ENCODE peak calls at places on chromosomes 6 and 20, in nine cellular contexts. L, P, M, G, B, K, Q, E and V are unnamed samples.

GRCh38 chr6:21666788-21667681 is 73.5 kb downstream of the SOX4 start:
- DNase-seq in L (no peak), G (no peak), B (peak; percentile 15), K (no peak), M (peak; percentile 8), E (no peak), Q (no peak), P (no peak), V (no peak)

GRCh38 chr6:40227735-40228134 is 293.5 kb upstream of the MOCS1 start:
- DNase-seq in M (no peak), K (no peak), E (no peak), G (no peak), L (no peak), P (no peak), B (no peak), Q (no peak), V (no peak)

GRCh38 chr6:142758257-142759025 is 186.5 kb downstream of the HIVEP2 start:
- DNase-seq in M (no peak), Q (no peak), K (no peak), B (no peak), E (no peak), P (no peak), L (no peak), G (no peak), V (no peak)

GRCh38 chr6:107108201-107108890 is 7.0 kb downstream of the BEND3 start:
- DNase-seq in Q (no peak), L (no peak), K (no peak), P (no peak), G (no peak), B (no peak), E (no peak), M (no peak), V (no peak)

GRCh38 chr6:132190097-132190814 is 211.0 kb downstream of the MOXD1 start:
- DNase-seq in G (peak; percentile 93), P (peak; percentile 75), B (no peak), Q (no peak), M (no peak), E (peak; percentile 48), L (no peak), K (no peak), V (no peak)

GRCh38 chr20:48879609-48880008 is 41.9 kb upstream of the ARFGEF2 start:
- DNase-seq in Q (peak; percentile 55), M (no peak), L (no peak), P (peak; percentile 33), B (no peak), K (no peak), G (no peak), E (peak; percentile 53), V (no peak)

GRCh38 chr6:163260911-163261310 is 153.6 kb upstream of the QKI start:
- DNase-seq in E (no peak), B (no peak), G (no peak), L (no peak), Q (no peak), K (no peak), P (no peak), M (no peak), V (no peak)

GRCh38 chr20:16205505-16205904 is 367.7 kb downstream of the KIF16B start:
- DNase-seq in M (no peak), L (no peak), Q (no peak), K (no peak), B (no peak), E (no peak), P (no peak), G (no peak), V (no peak)

GRCh38 chr20:36744764-36745191 is 1.1 kb downstream of the NDRG3 start:
- DNase-seq in L (peak; percentile 23), K (no peak), P (peak; percentile 58), G (peak; percentile 68), M (no peak), B (no peak), Q (peak; percentile 75), E (peak; percentile 23), V (no peak)

GRCh38 chr6:112773217-112773616 is 426.1 kb downstream of the RFPL4B start:
- DNase-seq in G (no peak), P (peak; percentile 38), M (no peak), B (no peak), Q (no peak), L (no peak), E (peak; percentile 48), K (no peak), V (no peak)

GRCh38 chr6:33727932-33728331 is 16.4 kb upstream of the UQCC2 start:
- DNase-seq in B (no peak), K (no peak), E (no peak), P (no peak), L (no peak), M (no peak), Q (peak; percentile 76), G (no peak), V (no peak)

GRCh38 chr6:77040566-77041195 is 422.6 kb downstream of the HTR1B start:
- DNase-seq in B (no peak), P (peak; percentile 27), K (no peak), M (no peak), L (no peak), G (peak; percentile 60), Q (no peak), E (peak; percentile 62), V (no peak)

GRCh38 chr20:15236812-15237211 is 899.4 kb upstream of the FLRT3 start:
- DNase-seq in E (peak; percentile 42), M (peak; percentile 15), K (no peak), P (peak; percentile 20), Q (no peak), L (peak; percentile 31), G (peak; percentile 7), B (peak; percentile 20), V (no peak)

GRCh38 chr6:132814716-132815570 is 574 bp downstream of the RPS12 start:
- DNase-seq in B (no peak), P (peak; percentile 15), K (no peak), Q (no peak), E (no peak), L (no peak), G (no peak), M (no peak), V (no peak)

GRCh38 chr6:34146801-34147592 is 1.1 kb upstream of the GRM4 start:
- DNase-seq in M (no peak), P (peak; percentile 46), B (no peak), E (no peak), G (peak; percentile 24), K (no peak), L (no peak), Q (peak; percentile 6), V (no peak)

GRCh38 chr6:89313006-89313405 is 2.1 kb downstream of the GABRR2 start:
- DNase-seq in K (no peak), Q (no peak), P (peak; percentile 93), E (peak; percentile 92), G (peak; percentile 96), M (no peak), B (no peak), L (peak; percentile 54), V (no peak)

GRCh38 chr20:7392551-7392950 is 547.7 kb downstream of the HAO1 start:
- DNase-seq in G (peak; percentile 34), P (no peak), K (no peak), B (no peak), L (no peak), M (no peak), Q (no peak), E (peak; percentile 19), V (no peak)

GRCh38 chr6:10521104-10521808 is at the start of gene GCNT2:
- DNase-seq in Q (no peak), P (peak; percentile 63), B (peak; percentile 38), E (no peak), G (peak; percentile 54), L (no peak), K (no peak), M (no peak), V (no peak)

GRCh38 chr6:25670208-25670607 is 18.2 kb downstream of the SCGN start:
- DNase-seq in G (no peak), B (no peak), L (no peak), E (no peak), M (no peak), K (no peak), Q (no peak), P (no peak), V (no peak)

GRCh38 chr6:156167289-156168076 is 609.7 kb upstream of the ARID1B start:
- DNase-seq in M (peak; percentile 4), Q (peak; percentile 51), K (no peak), B (no peak), G (peak; percentile 34), E (no peak), L (no peak), P (peak; percentile 36), V (no peak)

GRCh38 chr6:63783096-63783495 is 147.5 kb downstream of the PHF3 start:
- DNase-seq in L (no peak), M (no peak), B (no peak), K (no peak), G (no peak), P (no peak), E (no peak), Q (no peak), V (no peak)

GRCh38 chr6:146595981-146596731 is 2.6 kb upstream of the ADGB start:
- DNase-seq in P (no peak), Q (no peak), K (no peak), G (no peak), L (no peak), E (no peak), B (no peak), M (no peak), V (no peak)

GRCh38 chr20:2658414-2659354 is 5.3 kb downstream of the IDH3B start:
- DNase-seq in B (no peak), M (no peak), Q (no peak), L (no peak), P (peak; percentile 45), G (peak; percentile 18), E (no peak), K (peak; percentile 33), V (no peak)

GRCh38 chr6:30963641-30964040 is 19.9 kb upstream of the MUC21 start:
- DNase-seq in L (no peak), Q (no peak), P (no peak), K (no peak), G (peak; percentile 43), B (no peak), E (no peak), M (no peak), V (no peak)

GRCh38 chr20:57654363-57654997 is 34.3 kb upstream of the ZBP1 start:
- DNase-seq in K (peak; percentile 60), Q (peak; percentile 55), G (peak; percentile 67), E (peak; percentile 38), L (peak; percentile 40), B (no peak), P (peak; percentile 36), M (peak; percentile 62), V (no peak)

GRCh38 chr6:121584591-121585369 is 149.3 kb downstream of the GJA1 start:
- DNase-seq in K (no peak), G (no peak), Q (no peak), M (no peak), B (no peak), E (no peak), L (no peak), P (no peak), V (no peak)

GRCh38 chr6:145506554-145506953 is 228.8 kb downstream of the EPM2A start:
- DNase-seq in Q (no peak), P (no peak), E (no peak), K (no peak), L (no peak), B (no peak), G (no peak), M (peak; percentile 7), V (no peak)

GRCh38 chr20:15179426-15180190 is 842.2 kb upstream of the FLRT3 start:
- DNase-seq in Q (peak; percentile 43), M (no peak), P (no peak), L (no peak), K (no peak), B (no peak), G (no peak), E (no peak), V (no peak)

GRCh38 chr20:49446808-49447207 is 35.7 kb downstream of the KCNB1 start:
- DNase-seq in B (no peak), L (peak; percentile 32), Q (peak; percentile 90), E (no peak), M (peak; percentile 65), K (no peak), P (no peak), G (peak; percentile 34), V (no peak)

GRCh38 chr6:38034269-38034914 is 214.9 kb downstream of the ZFAND3 start:
- DNase-seq in G (peak; percentile 40), B (no peak), P (peak; percentile 38), E (peak; percentile 29), L (peak; percentile 67), Q (no peak), K (no peak), M (no peak), V (no peak)